ENCODE peak calls at places on chromosomes 12 and 14, in five cellular contexts. U is gastrocnemius medialis, Z is endothelial cell of umbilical vein, X is stomach, I is K562. G is an unnamed sample.
A peak's percentile ranks its signal among the peaks of the same experiment; 100 is the strongest.

GRCh38 chr12:1104088-1104800 is 113.2 kb downstream of the ERC1 start:
- DNase-seq in U (no peak), Z (no peak), X (no peak), I (no peak), G (no peak)

GRCh38 chr12:59820594-59821011 is 224.8 kb downstream of the SLC16A7 start:
- DNase-seq in U (no peak), Z (no peak), X (no peak), I (no peak), G (no peak)

GRCh38 chr12:119788783-119789182 is 88.3 kb downstream of the CIT start:
- DNase-seq in U (no peak), Z (no peak), X (no peak), I (no peak), G (no peak)

GRCh38 chr14:64220466-64220865 is 73.7 kb downstream of the ESR2 start:
- DNase-seq in U (peak; percentile 95), Z (no peak), X (no peak), I (no peak), G (no peak)

GRCh38 chr14:102363182-102363952 is 626 bp downstream of the TECPR2 start:
- DNase-seq in U (no peak), Z (peak; percentile 56), X (peak; percentile 40), I (peak; percentile 51), G (peak; percentile 44)

GRCh38 chr14:94581127-94581999 is at the start of gene SERPINA5:
- DNase-seq in U (peak; percentile 44), Z (peak; percentile 31), X (peak; percentile 88), I (peak; percentile 48), G (peak; percentile 3)

GRCh38 chr12:82474798-82475184 is 116.5 kb downstream of the METTL25 start:
- DNase-seq in U (no peak), Z (peak; percentile 76), X (no peak), I (no peak), G (no peak)

GRCh38 chr14:51715742-51716141 is 64.0 kb downstream of the FRMD6 start:
- DNase-seq in U (no peak), Z (no peak), X (no peak), I (no peak), G (no peak)

GRCh38 chr14:24921903-24922302 is 128.0 kb downstream of the STXBP6 start:
- DNase-seq in U (no peak), Z (no peak), X (no peak), I (no peak), G (no peak)

GRCh38 chr14:71324767-71325272 is 417.6 kb downstream of the PCNX1 start:
- DNase-seq in U (no peak), Z (no peak), X (no peak), I (no peak), G (peak; percentile 79)

GRCh38 chr14:101929946-101930345 is 34.4 kb upstream of the DYNC1H1 start:
- DNase-seq in U (no peak), Z (no peak), X (no peak), I (no peak), G (no peak)

GRCh38 chr14:75982724-75983358 is 1.0 kb upstream of the TGFB3 start:
- DNase-seq in U (no peak), Z (peak; percentile 28), X (no peak), I (no peak), G (peak; percentile 51)

GRCh38 chr12:85016423-85016822 is 19.7 kb downstream of the TSPAN19 start:
- DNase-seq in U (peak; percentile 7), Z (peak; percentile 67), X (no peak), I (no peak), G (peak; percentile 90)

GRCh38 chr12:43293396-43293795 is 258.6 kb downstream of the ADAMTS20 start:
- DNase-seq in U (no peak), Z (peak; percentile 87), X (no peak), I (no peak), G (no peak)

GRCh38 chr14:72926292-72927028 is at the start of gene DCAF4:
- DNase-seq in U (peak; percentile 97), Z (peak; percentile 98), X (peak; percentile 96), I (peak; percentile 70), G (peak; percentile 98)
- TF ChIP-seq POLR2A in U (peak; percentile 42), Z (no peak), X (no peak), I (peak; percentile 55), G (no peak)

GRCh38 chr12:12788131-12788530 is 2.7 kb downstream of the APOLD1 start:
- DNase-seq in U (no peak), Z (peak; percentile 37), X (no peak), I (no peak), G (no peak)

GRCh38 chr12:12784911-12785814 is at the start of gene APOLD1:
- DNase-seq in U (peak; percentile 38), Z (peak; percentile 81), X (no peak), I (no peak), G (no peak)

GRCh38 chr12:12788675-12789368 is 3.4 kb downstream of the APOLD1 start:
- DNase-seq in U (peak; percentile 35), Z (peak; percentile 76), X (peak; percentile 70), I (peak; percentile 48), G (peak; percentile 86)

GRCh38 chr12:12786371-12786715 is 884 bp downstream of the APOLD1 start:
- DNase-seq in U (no peak), Z (no peak), X (no peak), I (no peak), G (no peak)

DNA sequence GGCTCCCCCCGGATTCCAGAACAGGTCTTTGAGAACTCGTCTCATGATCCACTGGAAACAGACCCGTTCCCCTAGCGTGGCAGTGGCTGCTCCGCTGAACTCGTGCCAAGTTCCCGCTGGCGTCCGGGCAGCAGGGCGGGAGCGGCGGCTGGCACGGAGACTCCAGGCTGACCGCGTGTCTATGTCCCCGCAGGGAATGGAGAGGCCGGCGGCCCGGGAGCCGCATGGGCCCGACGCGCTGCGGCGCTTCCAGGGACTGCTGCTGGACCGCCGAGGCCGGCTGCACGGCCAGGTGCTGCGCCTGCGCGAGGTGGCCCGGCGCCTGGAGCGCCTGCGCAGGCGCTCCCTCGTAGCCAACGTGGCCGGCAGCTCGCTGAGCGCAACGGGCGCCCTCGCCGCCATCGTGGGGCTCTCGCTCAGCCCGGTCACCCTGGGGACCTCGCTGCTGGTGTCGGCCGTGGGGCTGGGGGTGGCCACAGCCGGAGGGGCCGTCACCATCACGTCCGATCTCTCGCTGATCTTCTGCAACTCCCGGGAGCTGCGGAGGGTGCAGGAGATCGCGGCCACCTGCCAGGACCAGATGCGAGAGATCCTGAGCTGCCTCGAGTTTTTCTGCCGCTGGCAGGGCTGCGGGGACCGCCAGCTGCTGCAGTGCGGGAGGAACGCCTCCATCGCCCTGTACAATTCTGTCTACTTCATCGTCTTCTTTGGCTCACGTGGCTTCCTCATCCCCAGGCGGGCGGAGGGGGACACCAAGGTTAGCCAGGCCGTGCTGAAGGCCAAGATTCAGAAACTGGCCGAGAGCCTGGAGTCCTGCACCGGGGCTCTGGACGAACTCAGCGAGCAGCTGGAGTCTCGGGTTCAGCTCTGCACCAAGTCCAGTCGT is 1.5 kb downstream of the APOLD1 start:
- DNase-seq in U (peak; percentile 51), Z (peak; percentile 88), X (peak; percentile 80), I (peak; percentile 90), G (peak; percentile 87)
- TF ChIP-seq POLR2A in U (peak; percentile 71), Z (peak; percentile 91), X (no peak), I (peak; percentile 77), G (peak; percentile 81)

GRCh38 chr12:98516184-98516873 is 939 bp downstream of the TMPO start:
- DNase-seq in U (peak; percentile 47), Z (peak; percentile 78), X (peak; percentile 71), I (no peak), G (peak; percentile 99)
- TF ChIP-seq POLR2A in U (no peak), Z (no peak), X (no peak), I (no peak), G (peak; percentile 74)

GRCh38 chr12:89350661-89351488 is 1.4 kb downstream of the DUSP6 start:
- DNase-seq in U (no peak), Z (peak; percentile 45), X (no peak), I (no peak), G (peak; percentile 58)

GRCh38 chr12:89351489-89352241 is 636 bp downstream of the DUSP6 start:
- DNase-seq in U (no peak), Z (no peak), X (peak; percentile 47), I (no peak), G (no peak)

GRCh38 chr12:89352492-89353187 is at the start of gene DUSP6:
- DNase-seq in U (peak; percentile 75), Z (peak; percentile 100), X (peak; percentile 92), I (no peak), G (peak; percentile 100)

GRCh38 chr12:89353188-89353822 is 1.0 kb upstream of the DUSP6 start:
- DNase-seq in U (peak; percentile 7), Z (peak; percentile 81), X (peak; percentile 73), I (no peak), G (peak; percentile 92)

DNA sequence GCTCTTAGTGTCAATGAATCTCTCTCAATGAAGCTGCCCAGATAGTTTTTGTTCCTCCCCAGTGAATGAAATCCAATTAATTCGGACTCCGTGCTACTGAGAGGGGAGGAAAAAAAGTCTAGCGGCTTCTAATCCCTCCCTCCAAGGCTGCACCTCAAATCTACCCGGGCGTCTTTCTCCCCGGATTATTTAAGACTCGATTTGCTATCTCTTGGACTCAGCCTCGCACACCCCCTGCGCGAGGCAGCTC is 134 bp downstream of the DUSP6 start:
- DNase-seq in U (no peak), Z (no peak), X (no peak), I (no peak), G (no peak)
- TF ChIP-seq POLR2A in U (peak; percentile 88), Z (peak; percentile 99), X (no peak), I (no peak), G (peak; percentile 99)

DNA sequence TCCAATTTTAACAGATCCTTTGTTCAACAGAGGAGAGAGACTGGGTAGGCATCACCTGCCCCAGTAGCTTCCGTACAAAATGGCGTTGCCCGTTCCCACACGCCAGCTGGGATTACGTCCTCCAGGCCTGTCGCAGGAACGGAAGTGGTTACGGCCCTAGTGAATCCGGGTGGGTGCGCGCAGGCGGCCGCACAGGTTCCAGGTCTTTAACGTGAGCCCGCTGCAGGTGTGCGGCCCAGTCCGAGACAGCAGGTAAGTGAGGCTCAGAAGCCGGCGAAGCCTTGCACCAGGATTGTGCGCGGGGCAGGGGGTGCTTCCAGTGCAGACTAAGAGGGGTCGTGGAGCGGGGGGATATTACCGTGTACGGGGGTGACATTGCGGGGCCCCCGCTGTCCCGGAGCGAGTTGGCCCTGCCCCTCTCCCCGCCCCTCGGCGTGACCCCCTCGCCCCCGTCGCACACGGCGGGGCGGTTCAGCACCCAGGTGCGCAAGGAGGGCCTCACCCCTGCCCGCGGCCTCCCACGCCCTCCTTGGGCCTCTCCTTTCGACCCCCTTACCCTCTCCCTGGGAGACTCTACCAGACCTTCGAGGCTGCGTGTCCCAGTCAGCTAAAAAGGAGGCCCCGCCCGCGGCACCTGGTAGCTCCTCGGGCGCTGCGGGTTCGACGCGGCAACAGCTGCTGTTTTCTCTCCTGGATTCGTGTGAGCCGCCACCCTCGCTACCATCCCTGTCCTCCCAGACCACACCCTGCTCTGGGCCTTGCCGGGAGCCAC is at the start of gene EXD2:
- DNase-seq in U (peak; percentile 86), Z (peak; percentile 65), X (peak; percentile 93), I (peak; percentile 73), G (peak; percentile 91)
- TF ChIP-seq POLR2A in U (peak; percentile 55), Z (no peak), X (no peak), I (peak; percentile 61), G (no peak)

DNA sequence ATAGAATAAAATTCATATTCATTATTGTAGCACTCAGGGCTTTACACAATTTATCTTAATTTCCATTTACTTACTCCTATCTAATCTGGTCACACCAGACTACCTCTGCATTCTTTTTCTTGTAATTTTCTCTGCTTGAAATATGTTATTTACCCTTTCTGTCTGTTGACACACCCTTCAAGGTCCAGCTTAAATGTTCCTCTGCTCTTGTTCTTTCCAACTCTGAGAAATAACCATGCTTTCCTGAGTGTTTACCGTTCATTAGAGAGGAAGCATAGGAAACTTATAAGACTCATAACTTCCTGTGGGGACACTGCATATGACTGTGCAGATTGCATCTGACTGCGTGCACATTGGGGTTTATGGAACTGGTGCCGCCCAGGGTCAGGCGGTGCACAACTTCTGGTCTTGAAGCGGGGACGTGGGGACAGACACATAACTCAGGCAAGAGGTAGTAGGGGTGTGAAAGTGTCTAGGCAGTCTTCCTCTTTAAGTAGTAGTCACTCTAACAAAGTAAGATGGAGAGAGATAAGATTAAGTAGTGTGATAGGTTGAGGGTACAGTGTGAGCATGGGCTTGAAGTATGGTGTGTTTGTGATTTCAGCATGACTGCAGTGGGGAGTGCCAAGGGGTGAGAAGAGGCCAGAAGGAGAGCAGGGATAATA is 42.6 kb upstream of the FOXJ2 start:
- DNase-seq in U (peak; percentile 38), Z (peak; percentile 73), X (peak; percentile 29), I (peak; percentile 7), G (peak; percentile 95)
- TF ChIP-seq POLR2A in U (peak; percentile 27), Z (no peak), X (no peak), I (no peak), G (peak; percentile 39)